ENCODE peak calls at places on chromosomes 12 and 14, in four cellular contexts. S, L, N and T are unnamed samples.

GRCh38 chr14:99266181-99267178 is 5.5 kb downstream of the BCL11B start:
- DNase-seq in S (no peak), L (peak; percentile 90), N (peak; percentile 52), T (peak; percentile 13)

GRCh38 chr12:23753627-23754358 is 195.7 kb downstream of the SOX5 start:
- DNase-seq in L (no peak), N (no peak), S (no peak), T (no peak)

GRCh38 chr12:104384141-104384880 is 72.4 kb upstream of the CHST11 start:
- DNase-seq in L (no peak), S (no peak), N (no peak), T (no peak)

GRCh38 chr14:95515523-95516517 is 630 bp downstream of the SYNE3 start:
- DNase-seq in S (peak; percentile 95), N (no peak), L (peak; percentile 91), T (no peak)

GRCh38 chr14:22900088-22900799 is 17.2 kb downstream of the REM2 start:
- DNase-seq in L (peak; percentile 55), N (peak; percentile 71), S (no peak), T (peak; percentile 53)

GRCh38 chr14:73662439-73663056 is 17.8 kb downstream of the DNAL1 start:
- DNase-seq in S (no peak), L (no peak), N (peak; percentile 89), T (peak; percentile 61)

GRCh38 chr14:81990312-81990761 is 456.7 kb upstream of the SEL1L start:
- DNase-seq in N (peak; percentile 20), S (no peak), L (peak; percentile 43), T (peak; percentile 1)

GRCh38 chr14:92755495-92755894 is 7.1 kb upstream of the LGMN start:
- DNase-seq in S (no peak), L (no peak), N (no peak), T (no peak)

GRCh38 chr12:45421736-45422135 is 205.8 kb downstream of the ANO6 start:
- DNase-seq in L (no peak), S (no peak), N (no peak), T (no peak)